ENCODE peak calls at places on chromosomes 2 and 18, in four cellular contexts. Y, L, O and G are unnamed samples.

GRCh38 chr2:127128508-127128907 is 21.6 kb upstream of the BIN1 start:
- DNase-seq in O (no peak), L (peak; percentile 77), Y (no peak), G (no peak)

GRCh38 chr2:206232287-206233035 is 42.0 kb upstream of the ZDBF2 start:
- DNase-seq in Y (no peak), O (no peak), L (no peak), G (no peak)

GRCh38 chr2:85734942-85735608 is 18.7 kb upstream of the ATOH8 start:
- DNase-seq in O (no peak), L (no peak), Y (no peak), G (no peak)

GRCh38 chr2:85560812-85561279 is 447 bp downstream of the GGCX start:
- DNase-seq in Y (no peak), O (no peak), L (no peak), G (no peak)

GRCh38 chr2:66509326-66509811 is 74.4 kb downstream of the MEIS1 start:
- DNase-seq in O (no peak), Y (no peak), L (no peak), G (no peak)

GRCh38 chr2:111072220-111072871 is 48.4 kb upstream of the BCL2L11 start:
- DNase-seq in O (no peak), L (no peak), Y (no peak), G (peak; percentile 75)

GRCh38 chr2:26325851-26326250 is 20.1 kb upstream of the SELENOI start:
- DNase-seq in L (no peak), O (no peak), Y (no peak), G (no peak)

GRCh38 chr2:201260302-201260800 is at the start of gene CASP8:
- DNase-seq in O (peak; percentile 55), L (no peak), Y (peak; percentile 34), G (no peak)

GRCh38 chr2:110745048-110745447 is 12.7 kb downstream of the ACOXL start:
- DNase-seq in L (no peak), Y (no peak), O (no peak), G (no peak)

GRCh38 chr18:79754831-79755351 is 42.8 kb upstream of the KCNG2 start:
- DNase-seq in O (no peak), L (no peak), Y (no peak), G (no peak)

GRCh38 chr2:88196490-88197087 is 26.4 kb downstream of the THNSL2 start:
- DNase-seq in L (no peak), O (no peak), Y (no peak), G (no peak)

GRCh38 chr2:196836440-196836839 is 27.3 kb upstream of the C2orf66 start:
- DNase-seq in Y (no peak), O (no peak), L (no peak), G (no peak)

GRCh38 chr2:18771212-18771611 is 181.8 kb upstream of the NT5C1B start:
- DNase-seq in Y (no peak), L (no peak), O (peak; percentile 46), G (no peak)

GRCh38 chr2:7899241-7899640 is 782.6 kb upstream of the ID2 start:
- DNase-seq in O (no peak), Y (no peak), L (no peak), G (no peak)

GRCh38 chr18:78659748-78660147 is 319.9 kb upstream of the SALL3 start:
- DNase-seq in O (no peak), Y (peak; percentile 13), L (no peak), G (no peak)

GRCh38 chr2:127648321-127648720 is 2.4 kb downstream of the GPR17 start:
- DNase-seq in Y (no peak), L (no peak), O (no peak), G (no peak)

GRCh38 chr2:241573741-241574140 is 15.2 kb downstream of the BOK start:
- DNase-seq in L (no peak), Y (no peak), O (no peak), G (no peak)

GRCh38 chr2:159168707-159169106 is 117.8 kb downstream of the WDSUB1 start:
- DNase-seq in O (no peak), Y (no peak), L (no peak), G (no peak)

GRCh38 chr2:159562248-159562647 is 54.1 kb downstream of the BAZ2B start:
- DNase-seq in Y (no peak), O (no peak), L (no peak), G (no peak)

GRCh38 chr2:152200562-152201465 is 25.3 kb upstream of the STAM2 start:
- DNase-seq in Y (peak; percentile 85), O (peak; percentile 77), L (peak; percentile 96), G (peak; percentile 97)

GRCh38 chr2:37156857-37157714 is at the start of gene EIF2AK2:
- DNase-seq in Y (peak; percentile 94), O (peak; percentile 84), L (peak; percentile 29), G (no peak)

GRCh38 chr2:31440764-31441163 is 26.2 kb upstream of the XDH start:
- DNase-seq in O (no peak), Y (no peak), L (no peak), G (no peak)

GRCh38 chr18:5710235-5710634 is 166.4 kb upstream of the EPB41L3 start:
- DNase-seq in L (no peak), O (no peak), Y (no peak), G (no peak)

GRCh38 chr2:126038901-126039300 is 617.1 kb upstream of the GYPC start:
- DNase-seq in Y (no peak), L (no peak), O (no peak), G (no peak)

DNA sequence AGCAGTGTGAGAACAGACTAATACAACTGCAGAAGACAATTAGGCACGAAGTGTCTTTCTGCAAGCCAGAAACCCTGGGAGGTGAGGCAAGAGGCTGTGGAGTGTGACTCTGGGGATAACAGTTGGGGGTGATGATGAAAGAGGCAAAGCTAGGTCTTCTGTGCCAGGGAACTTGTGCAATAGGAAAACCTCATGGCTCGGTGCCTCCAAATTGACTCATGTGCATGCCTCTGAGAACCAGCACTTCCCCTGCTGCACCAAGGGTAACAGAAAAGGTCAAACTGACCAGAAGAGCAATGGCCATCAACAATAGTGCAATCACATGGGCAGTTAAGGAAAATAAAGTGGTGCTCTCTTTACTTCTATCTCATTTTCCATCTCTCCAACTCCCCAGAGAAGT is 136.4 kb downstream of the SCG2 start:
- DNase-seq in O (no peak), L (no peak), Y (no peak), G (no peak)
- TF ChIP-seq REST in O (no peak), L (no peak), Y (no peak), G (no peak)

DNA sequence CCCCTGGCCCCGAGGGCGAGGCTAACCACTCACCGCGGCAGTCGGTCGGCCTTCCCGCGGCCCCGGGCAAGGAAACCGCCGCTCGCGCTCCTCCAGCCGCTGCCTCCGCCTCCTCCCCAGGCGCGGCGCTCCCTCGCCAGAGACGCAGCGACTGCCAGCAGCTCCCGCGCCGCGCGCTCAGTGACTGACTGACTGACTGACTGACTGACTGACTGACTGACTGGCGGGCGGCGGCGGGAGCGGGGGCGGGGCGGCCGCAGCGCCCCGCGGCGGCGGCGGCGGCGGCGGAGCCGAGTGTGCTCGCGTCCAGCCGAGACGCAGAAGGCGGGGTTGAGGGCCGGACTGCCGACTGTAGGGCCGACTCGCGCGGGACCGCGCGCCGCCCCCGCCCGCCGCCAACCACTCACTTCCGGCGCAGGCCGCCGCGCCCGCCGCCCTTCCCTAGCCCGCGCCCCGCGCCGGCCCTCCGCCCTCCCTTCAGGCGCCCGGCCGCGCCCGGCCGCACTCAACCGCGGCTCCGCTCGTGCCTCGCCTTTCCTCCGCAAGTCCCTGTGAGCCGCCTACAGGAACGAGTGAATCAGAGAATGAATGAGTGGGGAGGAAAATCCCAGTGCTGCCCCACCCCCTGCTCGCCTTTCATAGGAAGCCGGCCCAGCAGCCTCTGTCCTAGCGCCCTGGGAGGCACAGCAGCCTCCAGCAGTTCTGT is at the start of gene RAPH1:
- DNase-seq in O (peak; percentile 75), L (peak; percentile 57), Y (peak; percentile 83), G (peak; percentile 38)
- TF ChIP-seq CTCF in O (peak; percentile 12), L (no peak), Y (no peak), G (no peak)

DNA sequence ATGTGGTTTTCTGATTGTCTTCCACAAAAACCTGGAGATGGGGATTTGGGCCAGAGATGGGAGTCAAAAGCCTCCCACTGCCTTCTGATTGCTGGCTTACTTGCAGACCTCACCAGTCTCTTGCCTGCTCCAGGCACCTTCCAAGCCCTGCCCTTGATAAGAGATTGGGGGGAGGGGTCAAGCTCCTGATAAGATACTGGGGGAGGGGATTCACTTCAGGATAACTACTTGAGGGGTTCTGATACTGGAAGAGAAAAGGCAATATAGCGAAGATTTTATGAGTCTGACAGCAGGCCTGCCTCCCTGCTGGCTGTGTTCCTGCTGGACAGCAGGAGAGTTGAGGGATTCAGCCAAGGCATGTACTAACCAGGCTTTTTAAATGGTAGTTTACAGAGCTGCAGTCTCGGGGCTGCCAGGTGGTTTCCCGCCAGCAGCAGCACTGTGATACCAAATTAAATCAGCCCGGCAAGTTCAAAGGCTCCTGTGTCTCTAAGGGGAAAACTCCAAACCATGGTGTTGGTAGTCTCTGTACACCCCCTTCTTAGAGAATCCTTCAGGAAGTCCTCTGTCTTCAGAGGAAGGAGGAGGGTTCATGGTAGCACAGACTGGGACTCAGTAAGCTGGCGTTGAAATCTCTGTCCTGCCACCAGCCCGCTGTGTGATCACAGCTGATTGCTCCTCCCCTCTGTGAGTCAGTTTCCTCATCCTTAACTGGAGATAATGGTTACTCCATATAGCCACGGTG is 58.3 kb downstream of the FBXO36 start:
- DNase-seq in O (no peak), Y (peak; percentile 41), L (no peak), G (peak; percentile 33)
- TF ChIP-seq TCF7L2 in O (no peak), Y (no peak), L (no peak), G (peak; percentile 87)

DNA sequence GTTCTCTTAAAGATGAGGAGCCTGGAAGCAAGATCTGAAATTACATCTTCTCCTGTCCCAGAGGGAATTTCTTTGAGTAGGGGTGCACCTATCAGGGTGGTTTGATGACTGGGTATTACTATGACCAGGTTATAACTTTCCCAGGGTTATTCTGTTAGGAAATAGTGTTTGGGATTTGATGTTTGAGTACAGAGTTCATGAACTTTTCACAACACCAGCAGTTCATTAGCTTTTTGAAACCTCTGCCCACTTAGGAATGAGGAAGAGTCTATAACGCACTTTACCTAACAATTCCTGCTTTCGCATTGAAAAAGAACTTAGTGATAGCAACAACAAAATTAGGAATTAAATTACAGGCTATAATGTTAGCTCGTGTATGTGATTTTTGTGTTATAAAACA is 58.6 kb downstream of the ALMS1 start:
- DNase-seq in L (no peak), O (peak; percentile 77), Y (no peak), G (no peak)
- TF ChIP-seq REST in L (no peak), O (no peak), Y (no peak), G (no peak)